ENCODE peak calls at places on chromosomes 16 and 17, in six cellular contexts. Q is AG08395; V is brain pericyte; E is activated CD4-positive, CD25-positive, alpha-beta regulatory T cell treated with anti-CD3 and anti-CD28 coated beads, Interleukin-2, amount 50 U/mL, for 16 hours; P is H54; S is anterior cingulate cortex. Y is an unnamed sample.

GRCh38 chr17:55820675-55821074 is 69.8 kb downstream of the PCTP start:
- DNase-seq in Q (no peak), S (no peak), P (no peak), E (no peak), V (no peak), Y (no peak)

GRCh38 chr16:85204242-85205010 is 92.2 kb upstream of the CIBAR2 start:
- DNase-seq in V (no peak), E (no peak), Q (peak), P (no peak), S (no peak), Y (no peak)

GRCh38 chr16:69469807-69470561 is 45.6 kb downstream of the CYB5B start:
- DNase-seq in Q (no peak), P (no peak), E (no peak), V (no peak), S (no peak), Y (no peak)

GRCh38 chr16:86517652-86518258 is 7.4 kb downstream of the FOXF1 start:
- DNase-seq in S (peak), E (no peak), Q (peak), V (no peak), P (peak), Y (peak)

GRCh38 chr17:40664582-40665333 is at the start of gene KRT222:
- DNase-seq in Q (no peak), S (no peak), P (no peak), V (no peak), E (no peak), Y (no peak)

GRCh38 chr17:57454729-57455062 is 198.4 kb downstream of the MSI2 start:
- DNase-seq in P (no peak), E (no peak), V (no peak), S (no peak), Q (no peak), Y (no peak)

GRCh38 chr16:57906385-57907316 is 64.3 kb downstream of the CNGB1 start:
- DNase-seq in P (no peak), Q (peak), S (no peak), E (no peak), V (no peak), Y (no peak)

GRCh38 chr17:50151937-50152547 is 1.6 kb upstream of the PPP1R9B start:
- DNase-seq in P (peak), V (peak), E (no peak), Q (peak), S (peak), Y (peak)

GRCh38 chr16:57167951-57168350 is 17.9 kb downstream of the PSME3IP1 start:
- DNase-seq in S (no peak), P (no peak), Q (peak), V (peak), E (no peak), Y (no peak)